ENCODE peak calls at places on chromosomes 13 and 19, in six cellular contexts. I is upper lobe of right lung; F is uterus; C is prostate gland; B is thoracic aorta; P is CD8-positive, alpha-beta T cell. S is an unnamed sample. For H3K4me1, the result is how much of the 10 kb centered on the place peaks cover.

GRCh38 chr13:47277774-47278173 is 380.9 kb upstream of the HTR2A start:
- DNase-seq in I (no peak), F (no peak), C (no peak), B (no peak), P (no peak), S (peak)

GRCh38 chr13:112687836-112688559 is 1.8 kb upstream of the ATP11A start:
- DNase-seq in I (peak), F (no peak), C (no peak), B (no peak), P (no peak), S (no peak)

GRCh38 chr19:15300533-15301194 is 31.7 kb downstream of the BRD4 start:
- DNase-seq in I (no peak), F (no peak), C (no peak), B (no peak), P (no peak), S (no peak)

GRCh38 chr19:49614096-49614857 is 23.3 kb downstream of the PRR12 start:
- DNase-seq in I (no peak), F (no peak), C (no peak), B (no peak), P (no peak), S (no peak)

GRCh38 chr13:113559061-113559460 is 25.5 kb upstream of the TFDP1 start:
- DNase-seq in I (peak), F (no peak), C (no peak), B (no peak), P (no peak), S (no peak)

GRCh38 chr13:101706651-101707050 is 254.2 kb downstream of the ITGBL1 start:
- DNase-seq in I (no peak), F (no peak), C (no peak), B (no peak), P (no peak), S (peak)

GRCh38 chr19:30087381-30088138 is 145.5 kb downstream of the URI1 start:
- DNase-seq in I (peak), F (no peak), C (no peak), B (no peak), P (no peak), S (no peak)

GRCh38 chr13:104086759-104087158 is 1020.5 kb upstream of the SLC10A2 start:
- DNase-seq in I (no peak), F (no peak), C (no peak), B (no peak), P (no peak), S (no peak)

GRCh38 chr19:44846455-44847143 is 502 bp downstream of the NECTIN2 start:
- DNase-seq in I (no peak), F (peak), C (peak), B (no peak), P (no peak), S (peak)

GRCh38 chr19:31664096-31664495 is 314.9 kb upstream of the TSHZ3 start:
- DNase-seq in I (no peak), F (no peak), C (no peak), B (no peak), P (no peak), S (no peak)

GRCh38 chr19:1690570-1691307 is 38.3 kb upstream of the TCF3 start:
- DNase-seq in I (peak), F (no peak), C (no peak), B (no peak), P (no peak), S (no peak)

GRCh38 chr19:11437955-11438354 is 2.5 kb downstream of the PRKCSH start:
- DNase-seq in I (no peak), F (no peak), C (no peak), B (no peak), P (no peak), S (no peak)

GRCh38 chr13:108020027-108020426 is 195.3 kb downstream of the LIG4 start:
- DNase-seq in I (no peak), F (no peak), C (no peak), B (no peak), P (no peak), S (no peak)

DNA sequence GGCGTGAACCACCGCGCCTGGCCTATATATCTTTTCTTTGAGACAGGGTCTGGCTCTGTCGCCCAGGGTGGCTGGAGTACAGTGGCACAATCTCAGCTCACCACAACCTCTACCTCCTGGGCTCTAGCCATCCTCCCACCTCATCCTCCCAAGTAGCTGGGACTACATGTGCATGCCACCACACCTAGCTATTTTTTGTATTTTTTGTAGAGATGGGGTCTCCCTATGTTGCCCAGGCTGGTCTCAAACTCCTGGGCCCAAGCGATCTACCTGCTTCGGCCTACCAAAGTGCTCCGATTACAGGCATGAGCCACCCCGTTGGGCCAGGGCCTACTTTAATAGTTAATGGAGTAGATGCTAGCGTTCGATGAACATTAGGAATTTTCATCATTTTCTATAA is 3.4 kb downstream of the TNPO2 start:
- DNase-seq in I (no peak), F (no peak), C (no peak), B (no peak), P (no peak), S (no peak)
- H3K4me1 ChIP-seq in I (under half), F (under half), C (under half), B (under half), P (under half), S (under half)

DNA sequence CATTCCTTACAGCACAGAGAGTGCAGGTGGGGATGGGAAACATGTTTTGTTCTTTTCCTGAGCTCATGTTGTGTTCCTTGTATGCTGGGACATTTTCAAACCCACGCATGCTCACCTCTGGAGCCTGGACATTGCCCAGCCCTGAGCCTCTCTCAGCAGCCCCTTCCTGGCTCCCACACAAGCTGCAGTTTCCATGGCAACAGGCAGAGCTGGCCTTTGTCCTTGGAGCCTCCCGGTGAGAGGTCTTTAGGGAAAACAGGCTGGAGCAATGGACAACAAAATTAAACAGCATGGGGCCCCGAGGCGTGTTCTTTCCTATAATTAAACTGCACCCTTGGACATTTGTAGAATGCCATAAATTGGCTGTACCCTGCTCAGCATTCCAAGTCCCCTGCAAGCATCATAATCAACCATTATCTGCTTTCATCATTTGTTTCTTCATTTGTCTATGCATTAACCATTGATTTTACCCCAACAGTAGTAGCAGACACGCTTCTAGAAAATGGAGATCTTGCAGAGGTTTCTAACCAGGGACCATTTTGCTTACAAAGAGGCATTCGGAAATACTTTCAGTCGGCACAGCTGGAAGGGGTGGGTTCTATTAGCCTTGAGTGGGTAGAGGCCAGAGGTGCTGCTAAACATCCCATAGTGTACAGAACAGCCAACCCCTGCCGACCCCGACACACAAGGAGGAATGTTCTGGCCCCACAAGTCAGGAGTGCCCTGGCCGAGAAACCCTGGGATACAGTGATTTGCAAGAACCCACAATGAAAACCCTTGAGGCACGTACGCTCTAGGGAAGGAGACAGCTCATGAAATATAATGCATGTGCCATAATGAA is 133.4 kb upstream of the PEG3 start:
- DNase-seq in I (no peak), F (no peak), C (no peak), B (no peak), P (no peak), S (no peak)
- TF ChIP-seq CTCF in I (no peak), F (no peak), C (no peak), B (no peak), P (no peak), S (no peak)

GRCh38 chr13:24713022-24713421 is 32.8 kb downstream of the ATP12A start:
- DNase-seq in I (no peak), F (no peak), C (no peak), B (no peak), P (no peak), S (peak)

GRCh38 chr13:24706886-24707585 is 26.8 kb downstream of the ATP12A start:
- DNase-seq in I (no peak), F (no peak), C (no peak), B (no peak), P (no peak), S (no peak)

GRCh38 chr13:24709186-24709913 is 29.1 kb downstream of the ATP12A start:
- DNase-seq in I (no peak), F (no peak), C (no peak), B (no peak), P (peak), S (no peak)
- H3K4me1 ChIP-seq in I (under half), F (under half), C (under half), B (under half), P (under half), S (under half)

GRCh38 chr19:33509774-33510173 is 11.8 kb downstream of the PEPD start:
- DNase-seq in I (no peak), F (no peak), C (no peak), B (no peak), P (no peak), S (no peak)

GRCh38 chr19:33508009-33508408 is 13.6 kb downstream of the PEPD start:
- DNase-seq in I (no peak), F (no peak), C (no peak), B (no peak), P (no peak), S (no peak)

GRCh38 chr19:33507021-33507956 is 14.3 kb downstream of the PEPD start:
- DNase-seq in I (no peak), F (no peak), C (no peak), B (no peak), P (no peak), S (no peak)

GRCh38 chr19:33508941-33509614 is 12.5 kb downstream of the PEPD start:
- DNase-seq in I (no peak), F (no peak), C (no peak), B (no peak), P (no peak), S (no peak)

GRCh38 chr19:33508431-33508830 is 13.2 kb downstream of the PEPD start:
- DNase-seq in I (no peak), F (no peak), C (no peak), B (no peak), P (no peak), S (no peak)
- TF ChIP-seq CTCF in I (no peak), F (no peak), C (no peak), B (no peak), P (no peak), S (no peak)

GRCh38 chr13:31904941-31905824 is 126.4 kb upstream of the FRY start:
- DNase-seq in I (no peak), F (no peak), C (no peak), B (no peak), P (no peak), S (no peak)
- H3K4me1 ChIP-seq in I (under half), F (under half), C (under half), B (under half), P (under half), S (under half)

GRCh38 chr13:28819748-28820098 is 416 bp upstream of the MTUS2 start:
- DNase-seq in I (peak), F (no peak), C (no peak), B (no peak), P (peak), S (peak)
- TF ChIP-seq CTCF in I (no peak), F (peak), C (no peak), B (no peak), P (no peak), S (peak)

GRCh38 chr19:17529239-17530158 is 18.1 kb downstream of the PGLS start:
- DNase-seq in I (no peak), F (no peak), C (no peak), B (no peak), P (no peak), S (no peak)

GRCh38 chr19:17530586-17530985 is 19.1 kb downstream of the PGLS start:
- DNase-seq in I (no peak), F (no peak), C (no peak), B (no peak), P (no peak), S (no peak)

GRCh38 chr19:17527326-17527725 is 15.9 kb downstream of the PGLS start:
- DNase-seq in I (no peak), F (no peak), C (no peak), B (no peak), P (no peak), S (no peak)

GRCh38 chr19:17526922-17527321 is 15.5 kb downstream of the PGLS start:
- DNase-seq in I (no peak), F (no peak), C (no peak), B (no peak), P (no peak), S (no peak)

DNA sequence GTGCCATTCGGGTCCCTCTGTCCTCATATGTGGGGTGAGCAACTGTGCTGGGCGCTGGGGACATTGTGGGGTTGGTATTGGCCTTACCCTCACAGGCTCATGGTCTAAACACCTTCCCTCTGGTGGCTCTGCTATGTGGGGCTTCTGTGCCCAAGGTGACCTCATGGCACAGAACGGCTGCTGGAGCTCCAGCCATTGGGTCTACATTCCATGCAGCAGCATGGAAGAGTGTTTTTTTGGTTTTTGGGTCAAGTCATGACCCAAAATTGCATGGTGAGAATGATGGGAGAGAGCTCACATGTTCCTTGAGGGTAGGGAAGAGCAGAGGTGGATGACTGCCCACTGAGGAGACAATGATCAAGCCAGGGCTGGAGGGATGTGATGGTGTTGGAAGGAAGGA is 17.2 kb downstream of the PGLS start:
- DNase-seq in I (no peak), F (no peak), C (no peak), B (no peak), P (no peak), S (no peak)
- H3K4me1 ChIP-seq in I (under half), F (under half), C (under half), B (under half), P (under half), S (under half)

DNA sequence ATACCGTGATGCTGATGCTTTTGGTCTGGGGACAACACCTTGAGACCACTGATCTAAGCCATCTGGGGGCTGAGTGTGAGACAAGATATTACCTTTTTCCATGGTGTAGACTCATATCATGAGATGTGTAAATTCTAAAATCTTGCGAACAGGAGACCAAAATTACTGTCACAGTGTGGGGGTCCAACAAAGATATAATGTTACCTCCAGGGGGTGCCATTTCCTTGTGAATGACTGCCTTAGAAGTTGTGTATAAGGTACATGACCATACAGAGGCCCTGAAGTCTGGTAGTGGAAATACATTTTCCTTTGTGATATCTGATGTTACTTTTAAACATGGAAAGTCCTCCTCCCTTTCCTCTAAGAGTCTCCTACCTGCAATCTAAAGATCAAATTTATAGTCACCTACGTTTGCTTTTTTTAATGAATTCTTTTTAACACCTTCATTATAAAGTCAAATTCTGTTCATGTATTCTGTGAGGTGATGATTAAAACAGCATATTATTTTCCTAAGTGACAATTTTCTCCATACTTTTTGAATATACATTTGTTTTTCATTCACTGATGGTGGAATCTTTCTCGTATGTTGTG is 113.5 kb downstream of the RFC3 start:
- DNase-seq in I (no peak), F (no peak), C (peak), B (no peak), P (no peak), S (no peak)
- TF ChIP-seq CTCF in I (peak), F (peak), C (peak), B (peak), P (no peak), S (peak)

DNA sequence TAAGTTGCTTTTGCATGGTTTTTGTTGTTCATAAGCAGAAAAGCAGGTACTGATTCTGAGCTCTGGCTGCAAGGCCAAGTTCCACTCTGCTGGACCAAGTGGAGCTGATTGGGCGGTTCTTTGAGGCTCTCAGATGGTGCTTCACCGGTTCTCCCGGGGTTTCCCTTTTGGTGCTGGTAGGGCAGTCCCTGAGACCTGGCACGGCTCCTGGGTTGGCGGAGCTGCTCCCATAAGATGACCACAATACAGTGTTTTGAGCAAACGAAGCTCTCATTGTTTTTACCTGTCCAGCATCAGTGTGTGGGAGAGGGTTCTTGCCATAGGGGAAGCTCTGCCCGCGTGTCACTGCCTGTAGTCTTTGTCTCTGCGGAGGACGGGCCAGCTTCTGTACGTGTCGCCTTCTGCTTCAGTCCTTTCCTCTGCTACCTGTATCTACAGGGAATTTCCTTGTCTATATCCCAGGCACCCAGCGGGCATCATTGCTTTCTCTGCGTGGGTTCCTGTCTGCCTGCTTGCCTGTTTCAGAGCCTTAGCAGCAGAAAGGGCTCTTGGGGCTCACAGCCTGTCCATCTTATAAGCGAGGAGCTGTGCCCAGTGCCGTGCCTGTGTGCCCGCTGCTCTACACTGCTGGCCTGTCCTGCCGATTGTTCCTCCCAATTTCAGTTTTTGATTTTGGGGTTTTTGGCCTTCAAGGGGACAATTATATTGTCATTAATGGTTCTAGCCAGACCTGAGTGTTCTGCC is 2.3 kb downstream of the U2AF2 start:
- DNase-seq in I (no peak), F (no peak), C (peak), B (no peak), P (no peak), S (peak)
- H3K4me1 ChIP-seq in I (under half), F (under half), C (under half), B (under half), P (under half), S (under half)